ENCODE peak calls at places on chromosomes 1 and 21, in eight cellular contexts. One of them, this sample, is unnamed.

GRCh38 chr1:169086603-169087455 is 19.7 kb upstream of the ATP1B1 start:
- DNase-seq in lower leg skin: no peak
- DNase-seq in stimulated activated CD4-positive, alpha-beta T cell treated with anti-CD3 and anti-CD28 coated beads, Interleukin-1b, Interleukin-23, amount 100 ng/mL, for 24 hours: no peak
- DNase-seq in stromal cell of bone marrow: no peak
- DNase-seq in lung: no peak
- DNase-seq in lower lobe of right lung: no peak
- DNase-seq in activated CD4-positive, CD25-positive, alpha-beta regulatory T cell treated with anti-CD3 and anti-CD28 coated beads, Interleukin-2, amount 50 U/mL, for 72 hours: no peak
- DNase-seq in fibroblast of mammary gland: no peak
- DNase-seq in this sample: no peak

GRCh38 chr1:108560430-108561144 is 687 bp downstream of the EEIG2 start:
- DNase-seq in fibroblast of mammary gland: peak
- DNase-seq in lower leg skin: peak
- DNase-seq in stromal cell of bone marrow: peak
- DNase-seq in activated CD4-positive, CD25-positive, alpha-beta regulatory T cell treated with anti-CD3 and anti-CD28 coated beads, Interleukin-2, amount 50 U/mL, for 72 hours: peak
- DNase-seq in lung: peak
- DNase-seq in stimulated activated CD4-positive, alpha-beta T cell treated with anti-CD3 and anti-CD28 coated beads, Interleukin-1b, Interleukin-23, amount 100 ng/mL, for 24 hours: peak
- DNase-seq in lower lobe of right lung: peak
- DNase-seq in this sample: peak

GRCh38 chr1:248872752-248873408 is 14.0 kb upstream of the ZNF692 start:
- DNase-seq in lung: peak
- DNase-seq in lower lobe of right lung: peak
- DNase-seq in stimulated activated CD4-positive, alpha-beta T cell treated with anti-CD3 and anti-CD28 coated beads, Interleukin-1b, Interleukin-23, amount 100 ng/mL, for 24 hours: peak
- DNase-seq in lower leg skin: peak
- DNase-seq in fibroblast of mammary gland: peak
- DNase-seq in activated CD4-positive, CD25-positive, alpha-beta regulatory T cell treated with anti-CD3 and anti-CD28 coated beads, Interleukin-2, amount 50 U/mL, for 72 hours: peak
- DNase-seq in stromal cell of bone marrow: peak
- DNase-seq in this sample: peak

GRCh38 chr1:221687731-221688487 is 54.0 kb downstream of the DUSP10 start:
- DNase-seq in lower leg skin: no peak
- DNase-seq in stromal cell of bone marrow: no peak
- DNase-seq in lower lobe of right lung: no peak
- DNase-seq in activated CD4-positive, CD25-positive, alpha-beta regulatory T cell treated with anti-CD3 and anti-CD28 coated beads, Interleukin-2, amount 50 U/mL, for 72 hours: no peak
- DNase-seq in fibroblast of mammary gland: no peak
- DNase-seq in lung: no peak
- DNase-seq in stimulated activated CD4-positive, alpha-beta T cell treated with anti-CD3 and anti-CD28 coated beads, Interleukin-1b, Interleukin-23, amount 100 ng/mL, for 24 hours: no peak
- DNase-seq in this sample: no peak

GRCh38 chr1:100670083-100670482 is 49.5 kb upstream of the VCAM1 start:
- DNase-seq in lower leg skin: no peak
- DNase-seq in stromal cell of bone marrow: no peak
- DNase-seq in fibroblast of mammary gland: no peak
- DNase-seq in lower lobe of right lung: no peak
- DNase-seq in lung: no peak
- DNase-seq in activated CD4-positive, CD25-positive, alpha-beta regulatory T cell treated with anti-CD3 and anti-CD28 coated beads, Interleukin-2, amount 50 U/mL, for 72 hours: no peak
- DNase-seq in stimulated activated CD4-positive, alpha-beta T cell treated with anti-CD3 and anti-CD28 coated beads, Interleukin-1b, Interleukin-23, amount 100 ng/mL, for 24 hours: no peak
- DNase-seq in this sample: no peak

GRCh38 chr21:41226853-41227252 is 58.9 kb downstream of the BACE2 start:
- DNase-seq in fibroblast of mammary gland: no peak
- DNase-seq in activated CD4-positive, CD25-positive, alpha-beta regulatory T cell treated with anti-CD3 and anti-CD28 coated beads, Interleukin-2, amount 50 U/mL, for 72 hours: no peak
- DNase-seq in stromal cell of bone marrow: no peak
- DNase-seq in lower leg skin: no peak
- DNase-seq in lung: no peak
- DNase-seq in stimulated activated CD4-positive, alpha-beta T cell treated with anti-CD3 and anti-CD28 coated beads, Interleukin-1b, Interleukin-23, amount 100 ng/mL, for 24 hours: no peak
- DNase-seq in lower lobe of right lung: no peak
- DNase-seq in this sample: no peak

GRCh38 chr1:42484382-42484781 is 21.3 kb downstream of the CCDC30 start:
- DNase-seq in lower leg skin: no peak
- DNase-seq in stromal cell of bone marrow: peak
- DNase-seq in lung: no peak
- DNase-seq in fibroblast of mammary gland: peak
- DNase-seq in activated CD4-positive, CD25-positive, alpha-beta regulatory T cell treated with anti-CD3 and anti-CD28 coated beads, Interleukin-2, amount 50 U/mL, for 72 hours: no peak
- DNase-seq in stimulated activated CD4-positive, alpha-beta T cell treated with anti-CD3 and anti-CD28 coated beads, Interleukin-1b, Interleukin-23, amount 100 ng/mL, for 24 hours: no peak
- DNase-seq in lower lobe of right lung: no peak
- DNase-seq in this sample: no peak

GRCh38 chr21:45029298-45029967 is 44.9 kb upstream of the ADARB1 start:
- DNase-seq in lower leg skin: peak
- DNase-seq in lower lobe of right lung: no peak
- DNase-seq in activated CD4-positive, CD25-positive, alpha-beta regulatory T cell treated with anti-CD3 and anti-CD28 coated beads, Interleukin-2, amount 50 U/mL, for 72 hours: no peak
- DNase-seq in fibroblast of mammary gland: peak
- DNase-seq in stromal cell of bone marrow: no peak
- DNase-seq in lung: no peak
- DNase-seq in stimulated activated CD4-positive, alpha-beta T cell treated with anti-CD3 and anti-CD28 coated beads, Interleukin-1b, Interleukin-23, amount 100 ng/mL, for 24 hours: no peak
- DNase-seq in this sample: no peak

GRCh38 chr1:185305419-185305818 is 11.6 kb downstream of the IVNS1ABP start:
- DNase-seq in lower leg skin: no peak
- DNase-seq in fibroblast of mammary gland: no peak
- DNase-seq in activated CD4-positive, CD25-positive, alpha-beta regulatory T cell treated with anti-CD3 and anti-CD28 coated beads, Interleukin-2, amount 50 U/mL, for 72 hours: no peak
- DNase-seq in stimulated activated CD4-positive, alpha-beta T cell treated with anti-CD3 and anti-CD28 coated beads, Interleukin-1b, Interleukin-23, amount 100 ng/mL, for 24 hours: no peak
- DNase-seq in lung: no peak
- DNase-seq in lower lobe of right lung: no peak
- DNase-seq in stromal cell of bone marrow: no peak
- DNase-seq in this sample: no peak

GRCh38 chr1:158025576-158026230 is 32.3 kb downstream of the KIRREL1 start:
- DNase-seq in activated CD4-positive, CD25-positive, alpha-beta regulatory T cell treated with anti-CD3 and anti-CD28 coated beads, Interleukin-2, amount 50 U/mL, for 72 hours: no peak
- DNase-seq in lower leg skin: no peak
- DNase-seq in stimulated activated CD4-positive, alpha-beta T cell treated with anti-CD3 and anti-CD28 coated beads, Interleukin-1b, Interleukin-23, amount 100 ng/mL, for 24 hours: no peak
- DNase-seq in stromal cell of bone marrow: no peak
- DNase-seq in lung: no peak
- DNase-seq in lower lobe of right lung: no peak
- DNase-seq in fibroblast of mammary gland: no peak
- DNase-seq in this sample: no peak

GRCh38 chr1:47647327-47647845 is 209.5 kb downstream of the FOXD2 start:
- DNase-seq in activated CD4-positive, CD25-positive, alpha-beta regulatory T cell treated with anti-CD3 and anti-CD28 coated beads, Interleukin-2, amount 50 U/mL, for 72 hours: no peak
- DNase-seq in stromal cell of bone marrow: no peak
- DNase-seq in lower leg skin: no peak
- DNase-seq in lower lobe of right lung: no peak
- DNase-seq in lung: no peak
- DNase-seq in fibroblast of mammary gland: no peak
- DNase-seq in stimulated activated CD4-positive, alpha-beta T cell treated with anti-CD3 and anti-CD28 coated beads, Interleukin-1b, Interleukin-23, amount 100 ng/mL, for 24 hours: no peak
- DNase-seq in this sample: no peak

GRCh38 chr1:55211909-55212308 is 3.3 kb downstream of the USP24 start:
- DNase-seq in stimulated activated CD4-positive, alpha-beta T cell treated with anti-CD3 and anti-CD28 coated beads, Interleukin-1b, Interleukin-23, amount 100 ng/mL, for 24 hours: no peak
- DNase-seq in stromal cell of bone marrow: no peak
- DNase-seq in lung: no peak
- DNase-seq in lower lobe of right lung: no peak
- DNase-seq in fibroblast of mammary gland: no peak
- DNase-seq in activated CD4-positive, CD25-positive, alpha-beta regulatory T cell treated with anti-CD3 and anti-CD28 coated beads, Interleukin-2, amount 50 U/mL, for 72 hours: no peak
- DNase-seq in lower leg skin: no peak
- DNase-seq in this sample: no peak

GRCh38 chr1:171600852-171601251 is 21.2 kb upstream of the MYOCOS start:
- DNase-seq in stromal cell of bone marrow: no peak
- DNase-seq in lung: no peak
- DNase-seq in lower lobe of right lung: no peak
- DNase-seq in lower leg skin: no peak
- DNase-seq in fibroblast of mammary gland: no peak
- DNase-seq in activated CD4-positive, CD25-positive, alpha-beta regulatory T cell treated with anti-CD3 and anti-CD28 coated beads, Interleukin-2, amount 50 U/mL, for 72 hours: no peak
- DNase-seq in stimulated activated CD4-positive, alpha-beta T cell treated with anti-CD3 and anti-CD28 coated beads, Interleukin-1b, Interleukin-23, amount 100 ng/mL, for 24 hours: no peak
- DNase-seq in this sample: no peak

GRCh38 chr1:186747661-186748060 is 67.4 kb upstream of the PTGS2 start:
- DNase-seq in lower leg skin: no peak
- DNase-seq in stimulated activated CD4-positive, alpha-beta T cell treated with anti-CD3 and anti-CD28 coated beads, Interleukin-1b, Interleukin-23, amount 100 ng/mL, for 24 hours: no peak
- DNase-seq in activated CD4-positive, CD25-positive, alpha-beta regulatory T cell treated with anti-CD3 and anti-CD28 coated beads, Interleukin-2, amount 50 U/mL, for 72 hours: no peak
- DNase-seq in fibroblast of mammary gland: no peak
- DNase-seq in stromal cell of bone marrow: no peak
- DNase-seq in lower lobe of right lung: no peak
- DNase-seq in lung: no peak
- DNase-seq in this sample: no peak

GRCh38 chr21:41164981-41165650 is 2.8 kb upstream of the BACE2 start:
- DNase-seq in fibroblast of mammary gland: peak
- DNase-seq in lung: no peak
- DNase-seq in stromal cell of bone marrow: no peak
- DNase-seq in lower leg skin: peak
- DNase-seq in lower lobe of right lung: no peak
- DNase-seq in activated CD4-positive, CD25-positive, alpha-beta regulatory T cell treated with anti-CD3 and anti-CD28 coated beads, Interleukin-2, amount 50 U/mL, for 72 hours: no peak
- DNase-seq in stimulated activated CD4-positive, alpha-beta T cell treated with anti-CD3 and anti-CD28 coated beads, Interleukin-1b, Interleukin-23, amount 100 ng/mL, for 24 hours: no peak
- DNase-seq in this sample: peak

GRCh38 chr1:151809625-151810556 is 4.7 kb upstream of the LINGO4 start:
- DNase-seq in lower leg skin: peak
- DNase-seq in fibroblast of mammary gland: no peak
- DNase-seq in lung: no peak
- DNase-seq in stimulated activated CD4-positive, alpha-beta T cell treated with anti-CD3 and anti-CD28 coated beads, Interleukin-1b, Interleukin-23, amount 100 ng/mL, for 24 hours: no peak
- DNase-seq in activated CD4-positive, CD25-positive, alpha-beta regulatory T cell treated with anti-CD3 and anti-CD28 coated beads, Interleukin-2, amount 50 U/mL, for 72 hours: no peak
- DNase-seq in stromal cell of bone marrow: no peak
- DNase-seq in lower lobe of right lung: no peak
- DNase-seq in this sample: no peak

GRCh38 chr1:234244482-234244881 is 128.8 kb upstream of the COA6 start:
- DNase-seq in lower lobe of right lung: no peak
- DNase-seq in activated CD4-positive, CD25-positive, alpha-beta regulatory T cell treated with anti-CD3 and anti-CD28 coated beads, Interleukin-2, amount 50 U/mL, for 72 hours: no peak
- DNase-seq in stimulated activated CD4-positive, alpha-beta T cell treated with anti-CD3 and anti-CD28 coated beads, Interleukin-1b, Interleukin-23, amount 100 ng/mL, for 24 hours: no peak
- DNase-seq in lung: no peak
- DNase-seq in fibroblast of mammary gland: no peak
- DNase-seq in stromal cell of bone marrow: no peak
- DNase-seq in lower leg skin: no peak
- DNase-seq in this sample: no peak

GRCh38 chr21:36483095-36483494 is 3.2 kb upstream of the CLDN14 start:
- DNase-seq in stimulated activated CD4-positive, alpha-beta T cell treated with anti-CD3 and anti-CD28 coated beads, Interleukin-1b, Interleukin-23, amount 100 ng/mL, for 24 hours: no peak
- DNase-seq in activated CD4-positive, CD25-positive, alpha-beta regulatory T cell treated with anti-CD3 and anti-CD28 coated beads, Interleukin-2, amount 50 U/mL, for 72 hours: no peak
- DNase-seq in lower leg skin: no peak
- DNase-seq in fibroblast of mammary gland: no peak
- DNase-seq in lower lobe of right lung: no peak
- DNase-seq in stromal cell of bone marrow: no peak
- DNase-seq in lung: no peak
- DNase-seq in this sample: no peak

GRCh38 chr1:227808566-227808965 is 6.9 kb upstream of the PRSS38 start:
- DNase-seq in stromal cell of bone marrow: no peak
- DNase-seq in lung: no peak
- DNase-seq in activated CD4-positive, CD25-positive, alpha-beta regulatory T cell treated with anti-CD3 and anti-CD28 coated beads, Interleukin-2, amount 50 U/mL, for 72 hours: no peak
- DNase-seq in lower lobe of right lung: no peak
- DNase-seq in stimulated activated CD4-positive, alpha-beta T cell treated with anti-CD3 and anti-CD28 coated beads, Interleukin-1b, Interleukin-23, amount 100 ng/mL, for 24 hours: no peak
- DNase-seq in fibroblast of mammary gland: peak
- DNase-seq in lower leg skin: no peak
- DNase-seq in this sample: no peak

GRCh38 chr21:45150630-45151265 is 76.4 kb downstream of the ADARB1 start:
- DNase-seq in stimulated activated CD4-positive, alpha-beta T cell treated with anti-CD3 and anti-CD28 coated beads, Interleukin-1b, Interleukin-23, amount 100 ng/mL, for 24 hours: no peak
- DNase-seq in stromal cell of bone marrow: no peak
- DNase-seq in fibroblast of mammary gland: no peak
- DNase-seq in lung: no peak
- DNase-seq in lower leg skin: peak
- DNase-seq in activated CD4-positive, CD25-positive, alpha-beta regulatory T cell treated with anti-CD3 and anti-CD28 coated beads, Interleukin-2, amount 50 U/mL, for 72 hours: no peak
- DNase-seq in lower lobe of right lung: no peak
- DNase-seq in this sample: no peak

GRCh38 chr21:45293726-45294401 is 6.2 kb upstream of the POFUT2 start:
- DNase-seq in lower lobe of right lung: peak
- DNase-seq in stimulated activated CD4-positive, alpha-beta T cell treated with anti-CD3 and anti-CD28 coated beads, Interleukin-1b, Interleukin-23, amount 100 ng/mL, for 24 hours: no peak
- DNase-seq in fibroblast of mammary gland: no peak
- DNase-seq in activated CD4-positive, CD25-positive, alpha-beta regulatory T cell treated with anti-CD3 and anti-CD28 coated beads, Interleukin-2, amount 50 U/mL, for 72 hours: no peak
- DNase-seq in stromal cell of bone marrow: no peak
- DNase-seq in lung: no peak
- DNase-seq in lower leg skin: peak
- DNase-seq in this sample: peak

GRCh38 chr1:151639466-151639865 is 27.6 kb downstream of the SNX27 start:
- DNase-seq in stromal cell of bone marrow: no peak
- DNase-seq in lung: no peak
- DNase-seq in stimulated activated CD4-positive, alpha-beta T cell treated with anti-CD3 and anti-CD28 coated beads, Interleukin-1b, Interleukin-23, amount 100 ng/mL, for 24 hours: no peak
- DNase-seq in fibroblast of mammary gland: peak
- DNase-seq in lower leg skin: no peak
- DNase-seq in lower lobe of right lung: no peak
- DNase-seq in activated CD4-positive, CD25-positive, alpha-beta regulatory T cell treated with anti-CD3 and anti-CD28 coated beads, Interleukin-2, amount 50 U/mL, for 72 hours: no peak
- DNase-seq in this sample: no peak

GRCh38 chr1:31514117-31514516 is 62.2 kb upstream of the TINAGL1 start:
- DNase-seq in lower lobe of right lung: no peak
- DNase-seq in activated CD4-positive, CD25-positive, alpha-beta regulatory T cell treated with anti-CD3 and anti-CD28 coated beads, Interleukin-2, amount 50 U/mL, for 72 hours: no peak
- DNase-seq in fibroblast of mammary gland: no peak
- DNase-seq in stromal cell of bone marrow: no peak
- DNase-seq in stimulated activated CD4-positive, alpha-beta T cell treated with anti-CD3 and anti-CD28 coated beads, Interleukin-1b, Interleukin-23, amount 100 ng/mL, for 24 hours: no peak
- DNase-seq in lung: no peak
- DNase-seq in lower leg skin: no peak
- DNase-seq in this sample: no peak

GRCh38 chr1:30317921-30318320 is 405.5 kb downstream of the MATN1 start:
- DNase-seq in activated CD4-positive, CD25-positive, alpha-beta regulatory T cell treated with anti-CD3 and anti-CD28 coated beads, Interleukin-2, amount 50 U/mL, for 72 hours: no peak
- DNase-seq in lower leg skin: peak
- DNase-seq in lower lobe of right lung: no peak
- DNase-seq in fibroblast of mammary gland: no peak
- DNase-seq in stromal cell of bone marrow: no peak
- DNase-seq in stimulated activated CD4-positive, alpha-beta T cell treated with anti-CD3 and anti-CD28 coated beads, Interleukin-1b, Interleukin-23, amount 100 ng/mL, for 24 hours: no peak
- DNase-seq in lung: no peak
- DNase-seq in this sample: peak

GRCh38 chr1:65948609-65949229 is 156.0 kb downstream of the PDE4B start:
- DNase-seq in activated CD4-positive, CD25-positive, alpha-beta regulatory T cell treated with anti-CD3 and anti-CD28 coated beads, Interleukin-2, amount 50 U/mL, for 72 hours: no peak
- DNase-seq in fibroblast of mammary gland: peak
- DNase-seq in stromal cell of bone marrow: peak
- DNase-seq in lower lobe of right lung: no peak
- DNase-seq in lower leg skin: no peak
- DNase-seq in stimulated activated CD4-positive, alpha-beta T cell treated with anti-CD3 and anti-CD28 coated beads, Interleukin-1b, Interleukin-23, amount 100 ng/mL, for 24 hours: no peak
- DNase-seq in lung: no peak
- DNase-seq in this sample: no peak

GRCh38 chr1:21216835-21217811 is 40.4 kb upstream of the EIF4G3 start:
- DNase-seq in lung: peak
- DNase-seq in fibroblast of mammary gland: peak
- DNase-seq in lower lobe of right lung: peak
- DNase-seq in stromal cell of bone marrow: no peak
- DNase-seq in activated CD4-positive, CD25-positive, alpha-beta regulatory T cell treated with anti-CD3 and anti-CD28 coated beads, Interleukin-2, amount 50 U/mL, for 72 hours: peak
- DNase-seq in lower leg skin: no peak
- DNase-seq in stimulated activated CD4-positive, alpha-beta T cell treated with anti-CD3 and anti-CD28 coated beads, Interleukin-1b, Interleukin-23, amount 100 ng/mL, for 24 hours: peak
- DNase-seq in this sample: peak

GRCh38 chr1:150973826-150974579 is 632 bp downstream of the CERS2 start:
- DNase-seq in lower leg skin: no peak
- DNase-seq in lower lobe of right lung: peak
- DNase-seq in lung: peak
- DNase-seq in fibroblast of mammary gland: peak
- DNase-seq in activated CD4-positive, CD25-positive, alpha-beta regulatory T cell treated with anti-CD3 and anti-CD28 coated beads, Interleukin-2, amount 50 U/mL, for 72 hours: peak
- DNase-seq in stromal cell of bone marrow: no peak
- DNase-seq in stimulated activated CD4-positive, alpha-beta T cell treated with anti-CD3 and anti-CD28 coated beads, Interleukin-1b, Interleukin-23, amount 100 ng/mL, for 24 hours: peak
- DNase-seq in this sample: peak

GRCh38 chr1:234752927-234753326 is 142.9 kb upstream of the IRF2BP2 start:
- DNase-seq in stimulated activated CD4-positive, alpha-beta T cell treated with anti-CD3 and anti-CD28 coated beads, Interleukin-1b, Interleukin-23, amount 100 ng/mL, for 24 hours: no peak
- DNase-seq in lung: no peak
- DNase-seq in lower leg skin: no peak
- DNase-seq in fibroblast of mammary gland: no peak
- DNase-seq in stromal cell of bone marrow: no peak
- DNase-seq in lower lobe of right lung: no peak
- DNase-seq in activated CD4-positive, CD25-positive, alpha-beta regulatory T cell treated with anti-CD3 and anti-CD28 coated beads, Interleukin-2, amount 50 U/mL, for 72 hours: no peak
- DNase-seq in this sample: no peak

GRCh38 chr1:56517404-56518130 is 61.8 kb downstream of the PLPP3 start:
- DNase-seq in lower lobe of right lung: no peak
- DNase-seq in fibroblast of mammary gland: no peak
- DNase-seq in activated CD4-positive, CD25-positive, alpha-beta regulatory T cell treated with anti-CD3 and anti-CD28 coated beads, Interleukin-2, amount 50 U/mL, for 72 hours: no peak
- DNase-seq in stimulated activated CD4-positive, alpha-beta T cell treated with anti-CD3 and anti-CD28 coated beads, Interleukin-1b, Interleukin-23, amount 100 ng/mL, for 24 hours: no peak
- DNase-seq in lower leg skin: no peak
- DNase-seq in lung: no peak
- DNase-seq in stromal cell of bone marrow: no peak
- DNase-seq in this sample: no peak

This sample was measured in stomach.